ENCODE peak calls at places on chromosomes 5 and 9, in ten cellular contexts. G is mesenteric fat pad, H is esophagus muscularis mucosa, Z is esophagus squamous epithelium, B is foreskin fibroblast, A is mucosa of descending colon, O is amniotic stem cell, C is NCI-H460, T is kidney tubule cell, U is NCI-H1436 treated with DMSO at 0.1 percent for 48 hours. F is an unnamed sample.
A peak's percentile ranks its signal among the peaks of the same experiment; 100 is the strongest.

GRCh38 chr9:112789493-112789892 is 38.9 kb downstream of the SNX30 start:
- DNase-seq in T (peak; percentile 51), U (no peak), O (no peak), H (no peak), Z (no peak), C (no peak), B (peak; percentile 12), G (no peak), A (no peak), F (no peak)

GRCh38 chr9:16213781-16214515 is 656.5 kb downstream of the BNC2 start:
- DNase-seq in Z (no peak), B (peak; percentile 97), U (no peak), O (peak; percentile 92), G (no peak), A (peak; percentile 28), C (no peak), T (peak; percentile 45), H (no peak), F (no peak)

GRCh38 chr9:127937383-127938297 is at the start of gene DPM2:
- DNase-seq in T (peak; percentile 86), C (peak; percentile 72), U (no peak), Z (no peak), G (peak; percentile 95), B (peak; percentile 96), H (peak; percentile 95), O (peak; percentile 80), A (peak; percentile 88), F (peak; percentile 88)

GRCh38 chr5:86807046-86807712 is 189.4 kb downstream of the COX7C start:
- DNase-seq in U (no peak), T (no peak), O (no peak), B (no peak), H (no peak), C (no peak), G (no peak), Z (no peak), A (no peak), F (no peak)

GRCh38 chr9:135332516-135332915 is 147.1 kb upstream of the PPP1R26 start:
- DNase-seq in B (no peak), T (no peak), C (no peak), H (no peak), U (no peak), A (no peak), Z (no peak), G (no peak), O (no peak), F (no peak)

GRCh38 chr9:127181315-127181580 is 58.8 kb upstream of the ANGPTL2 start:
- DNase-seq in G (peak; percentile 65), Z (no peak), B (no peak), H (no peak), U (no peak), T (no peak), A (no peak), C (no peak), O (no peak), F (no peak)

GRCh38 chr5:102668220-102668930 is 86.7 kb upstream of the PAM start:
- DNase-seq in H (no peak), C (no peak), U (peak; percentile 79), O (no peak), A (no peak), B (no peak), G (no peak), T (no peak), Z (no peak), F (no peak)

GRCh38 chr9:70525553-70525952 is 111.1 kb upstream of the KLF9 start:
- DNase-seq in G (no peak), U (no peak), H (no peak), T (no peak), Z (no peak), O (no peak), C (no peak), A (no peak), B (peak; percentile 70), F (no peak)

GRCh38 chr9:17003576-17004240 is 131.1 kb upstream of the CNTLN start:
- DNase-seq in B (peak; percentile 87), T (peak; percentile 48), H (no peak), A (no peak), U (no peak), G (no peak), C (peak; percentile 54), O (peak; percentile 16), Z (no peak), F (no peak)

GRCh38 chr5:13217636-13218035 is 726.9 kb downstream of the DNAH5 start:
- DNase-seq in B (no peak), G (no peak), U (no peak), O (no peak), C (no peak), Z (no peak), H (no peak), A (no peak), T (no peak), F (no peak)

GRCh38 chr9:108019821-108020220 is 530.3 kb upstream of the KLF4 start:
- DNase-seq in C (no peak), T (peak; percentile 94), O (no peak), G (no peak), B (no peak), A (no peak), Z (no peak), U (no peak), H (no peak), F (no peak)

GRCh38 chr9:70030156-70030555 is 13.5 kb upstream of the MAMDC2 start:
- DNase-seq in U (no peak), G (no peak), A (no peak), B (peak; percentile 68), Z (no peak), T (no peak), C (no peak), H (no peak), O (no peak), F (no peak)

GRCh38 chr9:95081998-95082397 is 235.5 kb downstream of the FANCC start:
- DNase-seq in B (no peak), O (no peak), T (no peak), Z (no peak), G (no peak), U (no peak), A (no peak), C (no peak), H (no peak), F (no peak)

GRCh38 chr5:79109527-79110492 is 1.8 kb upstream of the BHMT start:
- DNase-seq in Z (no peak), G (no peak), C (peak; percentile 22), O (no peak), B (no peak), A (peak; percentile 35), U (no peak), T (peak; percentile 47), H (no peak), F (peak; percentile 24)

GRCh38 chr9:97462159-97462558 is 39.3 kb upstream of the TMOD1 start:
- DNase-seq in C (no peak), A (no peak), U (no peak), T (no peak), Z (no peak), O (no peak), B (no peak), H (no peak), G (no peak), F (no peak)

GRCh38 chr5:115801152-115801551 is 15.3 kb downstream of the CDO1 start:
- DNase-seq in A (no peak), T (no peak), O (no peak), C (no peak), B (no peak), U (no peak), H (no peak), G (no peak), Z (no peak), F (no peak)